ENCODE peak calls at places on chromosomes 11 and 22, in six cellular contexts. U is RWPE2; K is fibroblast of lung; W is CD8-positive, alpha-beta memory T cell; J is thoracic aorta; H is K562. Y is an unnamed sample.
A peak's percentile ranks its signal among the peaks of the same experiment; 100 is the strongest.

GRCh38 chr22:47022075-47022473 is 259.6 kb downstream of the TBC1D22A start:
- DNase-seq in U (no peak), K (no peak), W (no peak), J (no peak), H (no peak), Y (no peak)

GRCh38 chr11:46119352-46120216 is 1.7 kb downstream of the PHF21A start:
- DNase-seq in U (no peak), K (peak; percentile 77), W (peak; percentile 78), J (no peak), H (peak; percentile 55), Y (no peak)

GRCh38 chr22:19796169-19796568 is 35.6 kb downstream of the TBX1 start:
- DNase-seq in U (no peak), K (no peak), W (no peak), J (no peak), H (no peak), Y (no peak)

GRCh38 chr11:125998267-125998666 is 52.4 kb downstream of the VSIG10L2 start:
- DNase-seq in U (no peak), K (no peak), W (no peak), J (no peak), H (no peak), Y (no peak)

GRCh38 chr22:33659423-33659822 is 260.9 kb downstream of the LARGE1 start:
- DNase-seq in U (no peak), K (peak; percentile 19), W (no peak), J (no peak), H (no peak), Y (no peak)

GRCh38 chr11:39724404-39724803 is 1735.0 kb downstream of the LRRC4C start:
- DNase-seq in U (no peak), K (no peak), W (no peak), J (no peak), H (no peak), Y (no peak)

GRCh38 chr11:94776351-94777321 is 8.5 kb downstream of the AMOTL1 start:
- DNase-seq in U (no peak), K (peak; percentile 82), W (no peak), J (no peak), H (no peak), Y (no peak)

GRCh38 chr11:122633219-122633829 is 22.2 kb upstream of the UBASH3B start:
- DNase-seq in U (no peak), K (peak; percentile 54), W (no peak), J (no peak), H (no peak), Y (no peak)

GRCh38 chr11:12329797-12330196 is 47.6 kb upstream of the PARVA start:
- DNase-seq in U (no peak), K (peak; percentile 10), W (no peak), J (no peak), H (no peak), Y (no peak)

GRCh38 chr11:77384584-77384983 is 83.1 kb upstream of the GDPD4 start:
- DNase-seq in U (no peak), K (peak; percentile 33), W (no peak), J (no peak), H (no peak), Y (no peak)

GRCh38 chr22:23192133-23192532 is 11.8 kb downstream of the BCR start:
- DNase-seq in U (no peak), K (no peak), W (no peak), J (no peak), H (no peak), Y (no peak)

GRCh38 chr11:100563541-100564280 is 123.4 kb upstream of the ARHGAP42 start:
- DNase-seq in U (no peak), K (peak; percentile 81), W (no peak), J (no peak), H (no peak), Y (no peak)

GRCh38 chr11:66340596-66341501 is 4.1 kb downstream of the BRMS1 start:
- DNase-seq in U (peak; percentile 48), K (no peak), W (peak; percentile 35), J (no peak), H (no peak), Y (no peak)

GRCh38 chr22:23565288-23565941 is 14.7 kb downstream of the IGLL1 start:
- DNase-seq in U (no peak), K (no peak), W (no peak), J (no peak), H (no peak), Y (no peak)

GRCh38 chr11:33778682-33779081 is 4.4 kb upstream of the FBXO3 start:
- DNase-seq in U (no peak), K (peak; percentile 91), W (no peak), J (no peak), H (no peak), Y (no peak)

GRCh38 chr11:96391698-96392307 is 2.0 kb downstream of the JRKL start:
- DNase-seq in U (no peak), K (no peak), W (no peak), J (no peak), H (no peak), Y (no peak)

GRCh38 chr22:31346733-31347250 is 646 bp upstream of the PATZ1 start:
- DNase-seq in U (peak; percentile 68), K (peak; percentile 58), W (peak; percentile 74), J (no peak), H (peak; percentile 53), Y (no peak)

GRCh38 chr11:117932987-117933386 is 3.8 kb upstream of the TMPRSS13 start:
- DNase-seq in U (no peak), K (no peak), W (no peak), J (no peak), H (no peak), Y (no peak)

GRCh38 chr11:116686891-116687290 is 85.9 kb downstream of the BUD13 start:
- DNase-seq in U (no peak), K (no peak), W (no peak), J (no peak), H (no peak), Y (no peak)

GRCh38 chr11:69187540-69188065 is 31.9 kb downstream of the SMIM38 start:
- DNase-seq in U (no peak), K (no peak), W (peak; percentile 7), J (no peak), H (no peak), Y (no peak)

GRCh38 chr11:58921778-58922390 is 17.4 kb upstream of the GLYATL1 start:
- DNase-seq in U (no peak), K (no peak), W (no peak), J (no peak), H (no peak), Y (no peak)

GRCh38 chr11:62600367-62601113 is 1.1 kb downstream of the MTA2 start:
- DNase-seq in U (no peak), K (no peak), W (no peak), J (no peak), H (no peak), Y (no peak)

GRCh38 chr11:62601114-62601363 is 626 bp downstream of the MTA2 start:
- DNase-seq in U (no peak), K (no peak), W (peak; percentile 71), J (no peak), H (peak; percentile 60), Y (peak; percentile 79)

GRCh38 chr11:62599909-62600308 is 1.8 kb downstream of the MTA2 start:
- DNase-seq in U (no peak), K (no peak), W (no peak), J (no peak), H (no peak), Y (no peak)

GRCh38 chr11:62601364-62602140 is at the start of gene MTA2:
- DNase-seq in U (peak; percentile 96), K (peak; percentile 96), W (peak; percentile 99), J (peak; percentile 90), H (peak; percentile 87), Y (peak; percentile 89)

DNA sequence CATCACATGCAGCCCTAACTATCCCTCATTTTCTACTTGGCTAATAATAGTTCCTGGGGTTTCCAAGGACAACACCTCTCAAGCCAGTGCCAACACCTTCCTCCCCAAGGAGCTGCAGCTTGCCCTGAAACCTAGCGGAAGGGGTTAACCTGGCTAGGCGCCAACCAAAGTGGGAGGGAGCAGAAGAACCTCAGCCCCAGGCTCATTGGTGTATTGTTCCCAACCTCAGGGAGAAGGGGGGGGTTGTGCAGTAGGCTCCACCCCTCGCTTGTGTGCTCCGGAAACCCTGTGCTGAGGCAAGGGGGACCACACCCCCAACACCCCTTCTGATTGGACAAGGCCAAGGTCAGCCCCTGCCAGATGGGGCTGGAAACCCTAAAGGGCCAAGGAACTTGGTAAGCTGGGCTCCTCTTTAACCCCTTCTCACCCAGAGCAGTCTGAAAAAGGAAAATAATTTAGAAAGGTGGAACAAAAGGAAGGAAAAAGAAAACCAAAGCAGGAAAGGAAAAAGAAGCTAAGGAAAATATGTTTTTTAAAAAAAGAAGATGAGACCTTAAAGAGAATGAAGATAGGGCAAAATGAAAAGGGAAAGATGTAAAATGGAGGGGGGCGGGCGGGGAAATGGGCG is 2.5 kb downstream of the MTA2 start:
- DNase-seq in U (peak; percentile 97), K (peak; percentile 99), W (peak; percentile 98), J (peak; percentile 95), H (peak; percentile 95), Y (peak; percentile 98)
- H3K4me3 ChIP-seq in U (peak overlapping the region; percentile 90), K (peak overlapping the region; percentile 88), W (peak overlapping the region; percentile 89), J (peak overlapping the region; percentile 98), H (peak overlapping the region; percentile 95), Y (peak overlapping the region; percentile 87)

DNA sequence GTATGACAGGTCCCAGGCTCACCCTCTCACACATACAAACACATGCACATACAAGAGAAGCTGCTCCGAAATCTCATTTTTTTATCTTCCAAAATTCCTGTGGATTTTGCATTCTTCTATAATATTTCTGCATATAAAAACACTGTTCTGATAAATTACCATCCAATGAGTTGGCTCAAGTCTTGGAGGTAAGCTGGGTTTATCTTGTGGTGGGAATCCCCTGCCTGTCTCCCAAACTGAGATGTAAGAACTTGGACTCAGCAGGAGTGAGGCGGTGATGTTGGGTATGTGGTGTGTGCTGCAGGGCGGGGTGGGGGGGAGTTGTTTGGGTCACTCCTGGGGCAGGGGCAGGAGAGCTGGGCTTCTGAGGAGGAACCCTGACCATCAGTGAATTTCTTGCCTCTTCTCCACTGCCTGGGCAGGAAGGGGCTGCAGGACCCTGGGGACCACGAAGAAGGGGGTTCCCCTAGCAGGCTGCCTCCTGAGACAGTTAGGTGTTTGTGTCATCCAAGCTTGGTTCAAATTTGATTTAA is 6.8 kb upstream of the P2RY6 start:
- DNase-seq in U (no peak), K (peak; percentile 25), W (no peak), J (no peak), H (no peak), Y (peak; percentile 53)
- H3K27ac ChIP-seq in U (no peak overlapping the region), K (no peak overlapping the region), W (no peak overlapping the region), J (no peak overlapping the region), H (no peak overlapping the region), Y (peak overlapping the region; percentile 64)

GRCh38 chr11:64286801-64287159 is 1.1 kb downstream of the GPR137 start:
- DNase-seq in U (no peak), K (no peak), W (no peak), J (no peak), H (no peak), Y (peak; percentile 61)

GRCh38 chr11:64284048-64284961 is at the start of gene BAD:
- DNase-seq in U (peak; percentile 94), K (peak; percentile 85), W (peak; percentile 96), J (peak; percentile 84), H (peak; percentile 97), Y (peak; percentile 77)

GRCh38 chr11:64284962-64285884 is at the start of gene GPR137:
- DNase-seq in U (peak; percentile 78), K (peak; percentile 61), W (peak; percentile 93), J (no peak), H (peak; percentile 96), Y (no peak)

GRCh38 chr11:64287676-64288352 is 2.2 kb downstream of the GPR137 start:
- DNase-seq in U (peak; percentile 62), K (no peak), W (no peak), J (no peak), H (no peak), Y (peak; percentile 62)

GRCh38 chr11:64285885-64286800 is 495 bp downstream of the GPR137 start:
- DNase-seq in U (no peak), K (no peak), W (no peak), J (no peak), H (no peak), Y (peak; percentile 62)
- H3K27me3 ChIP-seq in U (peaks cover 5% of the 10 kb centered on the region), K (peaks cover 7% of the 10 kb centered on the region), W (peaks cover 10% of the 10 kb centered on the region), J (no peaks in the 10 kb centered on the region), H (peaks cover under 1% of the 10 kb centered on the region), Y (peaks cover 6% of the 10 kb centered on the region)

GRCh38 chr22:26656896-26657851 is at the start of gene MIAT:
- DNase-seq in U (no peak), K (peak; percentile 48), W (peak; percentile 83), J (no peak), H (peak; percentile 50), Y (no peak)
- H3K4me3 ChIP-seq in U (peak within 1 kb of the TSS; percentile 16), K (peak within 1 kb of the TSS; percentile 40), W (peak within 1 kb of the TSS; percentile 93), J (peak within 1 kb of the TSS; percentile 69), H (peak within 1 kb of the TSS; percentile 30), Y (peak within 1 kb of the TSS; percentile 36)